ENCODE peak calls at places on chromosome 21, in five cellular contexts. L is heart left ventricle, V is gastrocnemius medialis, M is uterus, Q is HCT116. S is an unnamed sample.

GRCh38 chr21:45479691-45480675 is 62.3 kb downstream of the SLC19A1 start:
- DNase-seq in L (no peak), V (no peak), M (no peak), Q (no peak), S (no peak)

GRCh38 chr21:39103689-39104088 is 79.6 kb downstream of the PSMG1 start:
- DNase-seq in L (no peak), V (no peak), M (no peak), Q (no peak), S (no peak)

GRCh38 chr21:45836694-45837670 is 144.6 kb upstream of the COL6A1 start:
- DNase-seq in L (no peak), V (no peak), M (no peak), Q (no peak), S (no peak)

GRCh38 chr21:35617491-35617890 is 442.8 kb downstream of the SETD4 start:
- DNase-seq in L (no peak), V (no peak), M (no peak), Q (no peak), S (no peak)

GRCh38 chr21:37532868-37533780 is 166.6 kb downstream of the DYRK1A start:
- DNase-seq in L (peak; percentile 50), V (no peak), M (no peak), Q (peak; percentile 47), S (peak; percentile 27)

GRCh38 chr21:46596201-46596600 is 8.7 kb downstream of the S100B start:
- DNase-seq in L (no peak), V (no peak), M (no peak), Q (no peak), S (no peak)

GRCh38 chr21:31731112-31731801 is 661 bp downstream of the SCAF4 start:
- DNase-seq in L (peak; percentile 54), V (peak; percentile 43), M (peak; percentile 36), Q (no peak), S (peak; percentile 78)

GRCh38 chr21:27817061-27817460 is 850.2 kb upstream of the ADAMTS5 start:
- DNase-seq in L (no peak), V (no peak), M (no peak), Q (no peak), S (no peak)

GRCh38 chr21:46545911-46546310 is 59.0 kb downstream of the S100B start:
- DNase-seq in L (no peak), V (no peak), M (no peak), Q (no peak), S (no peak)

GRCh38 chr21:46054447-46054846 is 43.5 kb upstream of the COL6A2 start:
- DNase-seq in L (no peak), V (no peak), M (peak; percentile 62), Q (no peak), S (no peak)

GRCh38 chr21:44911384-44912157 is 9.1 kb downstream of the ITGB2 start:
- DNase-seq in L (peak; percentile 80), V (peak; percentile 57), M (peak; percentile 31), Q (no peak), S (no peak)

GRCh38 chr21:40020651-40021050 is 153.4 kb downstream of the PCP4 start:
- DNase-seq in L (no peak), V (no peak), M (no peak), Q (no peak), S (no peak)

GRCh38 chr21:37373539-37373938 is 7.0 kb downstream of the DYRK1A start:
- DNase-seq in L (no peak), V (no peak), M (no peak), Q (no peak), S (no peak)

GRCh38 chr21:45867671-45868081 is 113.9 kb upstream of the COL6A1 start:
- DNase-seq in L (no peak), V (no peak), M (no peak), Q (no peak), S (no peak)

GRCh38 chr21:38985423-38986378 is 180.0 kb downstream of the ETS2 start:
- DNase-seq in L (peak; percentile 83), V (peak; percentile 65), M (peak; percentile 73), Q (no peak), S (peak; percentile 90)

GRCh38 chr21:22965455-22966125 is 1967.4 kb downstream of the NCAM2 start:
- DNase-seq in L (no peak), V (no peak), M (no peak), Q (no peak), S (no peak)

GRCh38 chr21:31885146-31885545 is 12.3 kb downstream of the HUNK start:
- DNase-seq in L (no peak), V (no peak), M (no peak), Q (no peak), S (no peak)

GRCh38 chr21:38263493-38263892 is 6.7 kb downstream of the KCNJ15 start:
- DNase-seq in L (no peak), V (peak; percentile 19), M (no peak), Q (no peak), S (no peak)

GRCh38 chr21:29487154-29487553 is 188.4 kb downstream of the BACH1 start:
- DNase-seq in L (no peak), V (no peak), M (no peak), Q (no peak), S (no peak)

GRCh38 chr21:35619184-35619583 is 441.1 kb downstream of the SETD4 start:
- DNase-seq in L (no peak), V (no peak), M (no peak), Q (no peak), S (no peak)

GRCh38 chr21:35050348-35051286 is 1.5 kb upstream of the RUNX1 start:
- DNase-seq in L (no peak), V (no peak), M (no peak), Q (no peak), S (peak; percentile 46)

GRCh38 chr21:15706686-15707085 is 23.1 kb upstream of the USP25 start:
- DNase-seq in L (peak; percentile 31), V (no peak), M (peak; percentile 20), Q (peak; percentile 81), S (no peak)

GRCh38 chr21:36471254-36471723 is 8.6 kb downstream of the CLDN14 start:
- DNase-seq in L (no peak), V (no peak), M (no peak), Q (no peak), S (no peak)

GRCh38 chr21:16002872-16003466 is 273.2 kb downstream of the USP25 start:
- DNase-seq in L (no peak), V (no peak), M (no peak), Q (no peak), S (no peak)

GRCh38 chr21:23633447-23633846 is 1973.8 kb downstream of the MRPL39 start:
- DNase-seq in L (no peak), V (no peak), M (no peak), Q (no peak), S (no peak)

GRCh38 chr21:36825683-36826082 is 126.8 kb downstream of the SIM2 start:
- DNase-seq in L (no peak), V (no peak), M (no peak), Q (no peak), S (no peak)

GRCh38 chr21:34612056-34612455 is 2.9 kb downstream of the RCAN1 start:
- DNase-seq in L (no peak), V (no peak), M (no peak), Q (no peak), S (no peak)

GRCh38 chr21:36047139-36047538 is 13.2 kb downstream of the SETD4 start:
- DNase-seq in L (no peak), V (no peak), M (no peak), Q (no peak), S (no peak)

GRCh38 chr21:24025101-24025500 is 1582.2 kb downstream of the MRPL39 start:
- DNase-seq in L (no peak), V (no peak), M (no peak), Q (no peak), S (no peak)

GRCh38 chr21:37758997-37759396 is 157.3 kb downstream of the KCNJ6 start:
- DNase-seq in L (no peak), V (no peak), M (no peak), Q (no peak), S (peak; percentile 9)

GRCh38 chr21:21096956-21097355 is 98.7 kb downstream of the NCAM2 start:
- DNase-seq in L (no peak), V (no peak), M (no peak), Q (no peak), S (no peak)

GRCh38 chr21:27571706-27572105 is 604.8 kb upstream of the ADAMTS5 start:
- DNase-seq in L (no peak), V (no peak), M (no peak), Q (no peak), S (no peak)

GRCh38 chr21:43688906-43689305 is 29.5 kb downstream of the RRP1B start:
- DNase-seq in L (no peak), V (no peak), M (no peak), Q (no peak), S (no peak)
- TF ChIP-seq POLR2A in L (no peak), V (no peak), M (no peak), Q (no peak), S (no peak)

GRCh38 chr21:41681336-41681801 is 85.5 kb downstream of the RIPK4 start:
- DNase-seq in L (no peak), V (no peak), M (no peak), Q (no peak), S (no peak)

GRCh38 chr21:41677671-41678015 is 89.2 kb downstream of the RIPK4 start:
- DNase-seq in L (no peak), V (no peak), M (no peak), Q (no peak), S (no peak)

GRCh38 chr21:41680444-41681335 is 86.2 kb downstream of the RIPK4 start:
- DNase-seq in L (no peak), V (no peak), M (no peak), Q (no peak), S (no peak)

GRCh38 chr21:41678016-41678935 is 88.6 kb downstream of the RIPK4 start:
- DNase-seq in L (no peak), V (no peak), M (no peak), Q (peak; percentile 24), S (no peak)

DNA sequence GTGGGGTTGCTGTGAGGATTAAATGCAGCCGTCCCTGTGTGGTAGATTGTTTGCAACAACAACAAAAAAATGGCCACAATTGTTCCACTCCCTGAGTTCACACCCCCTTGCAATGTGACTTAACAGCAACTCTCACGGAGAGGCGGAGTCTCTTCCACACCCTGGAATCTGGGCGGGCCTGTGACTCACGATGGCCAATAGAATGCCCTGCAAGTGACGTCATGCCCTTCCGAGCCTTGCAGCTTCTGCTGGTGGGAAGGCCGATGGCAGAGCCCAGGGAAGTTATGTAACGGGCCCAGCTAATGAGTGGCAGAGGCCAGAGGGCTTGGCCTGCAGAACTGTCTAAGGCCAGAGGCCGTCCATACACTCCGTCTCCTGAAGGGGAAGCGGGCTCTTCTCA is 87.9 kb downstream of the RIPK4 start:
- DNase-seq in L (peak; percentile 93), V (peak; percentile 77), M (peak; percentile 62), Q (peak; percentile 96), S (peak; percentile 66)
- TF ChIP-seq POLR2A in L (no peak), V (no peak), M (no peak), Q (no peak), S (no peak)

GRCh38 chr21:25500598-25500997 is 106.7 kb downstream of the MRPL39 start:
- DNase-seq in L (no peak), V (no peak), M (no peak), Q (no peak), S (no peak)
- TF ChIP-seq POLR2A in L (no peak), V (no peak), M (no peak), Q (no peak), S (no peak)

DNA sequence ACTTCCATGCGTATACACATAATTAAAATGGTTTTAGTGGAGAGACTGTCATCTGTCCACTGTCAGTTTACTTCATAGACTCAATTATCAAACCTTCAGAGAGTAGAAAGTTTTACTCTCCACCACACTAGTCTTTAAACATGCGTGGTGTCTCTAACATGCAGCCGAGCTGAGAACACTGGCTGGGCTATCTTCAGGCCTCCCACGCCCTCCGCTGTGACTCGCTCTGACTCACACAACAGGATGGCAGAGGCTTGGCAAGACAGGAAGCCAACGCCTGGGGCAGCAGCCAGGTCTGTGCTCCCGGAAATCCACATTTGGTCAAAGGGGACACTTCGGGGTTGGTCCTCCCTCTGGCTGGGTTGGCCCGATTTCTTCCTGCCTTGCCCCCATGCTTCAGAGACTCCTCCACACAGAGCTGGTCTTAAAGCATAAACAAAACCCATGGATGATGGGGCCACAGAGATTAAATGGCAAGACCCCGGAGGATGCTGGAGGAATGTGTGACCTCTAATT is 22.7 kb upstream of the IFNGR2 start:
- DNase-seq in L (peak; percentile 97), V (peak; percentile 92), M (peak; percentile 89), Q (peak; percentile 94), S (peak; percentile 33)
- TF ChIP-seq POLR2A in L (no peak), V (peak; percentile 41), M (peak; percentile 17), Q (peak; percentile 58), S (peak; percentile 44)